ENCODE peak calls at places on chromosomes 12 and 14, in four cellular contexts. T, P, Q and A are unnamed samples. For H3K36me3, the result is how much of the 10 kb centered on the place peaks cover.

GRCh38 chr12:26919216-26919555 is 18.6 kb downstream of the INTS13 start:
- DNase-seq in T (no peak), P (no peak), Q (no peak), A (no peak)

GRCh38 chr12:50387972-50388478 is 8.4 kb downstream of the FAM186A start:
- DNase-seq in T (no peak), P (no peak), Q (no peak), A (peak)

GRCh38 chr12:19894803-19895202 is 455.5 kb downstream of the AEBP2 start:
- DNase-seq in T (no peak), P (no peak), Q (no peak), A (no peak)

GRCh38 chr14:54221971-54222370 is 174.8 kb upstream of the CDKN3 start:
- DNase-seq in T (no peak), P (no peak), Q (no peak), A (no peak)

GRCh38 chr12:63151898-63152700 is 1.1 kb upstream of the AVPR1A start:
- DNase-seq in T (no peak), P (no peak), Q (no peak), A (peak)

GRCh38 chr12:52182456-52182855 is 9.4 kb downstream of the KRT80 start:
- DNase-seq in T (no peak), P (no peak), Q (no peak), A (no peak)

GRCh38 chr12:31217356-31218130 is 108.4 kb downstream of the SINHCAF start:
- DNase-seq in T (no peak), P (no peak), Q (no peak), A (no peak)

GRCh38 chr12:59843260-59843843 is 247.5 kb downstream of the SLC16A7 start:
- DNase-seq in T (no peak), P (no peak), Q (no peak), A (peak)

GRCh38 chr14:34199585-34199984 is 248.7 kb upstream of the EGLN3 start:
- DNase-seq in T (no peak), P (no peak), Q (no peak), A (no peak)

GRCh38 chr12:62717636-62718035 is 217.3 kb downstream of the PPM1H start:
- DNase-seq in T (no peak), P (no peak), Q (no peak), A (no peak)

GRCh38 chr14:102471921-102472814 is 37.4 kb downstream of the ANKRD9 start:
- DNase-seq in T (no peak), P (no peak), Q (no peak), A (peak)

GRCh38 chr14:50044040-50044651 is 72.2 kb downstream of the VCPKMT start:
- DNase-seq in T (no peak), P (no peak), Q (no peak), A (peak)

GRCh38 chr12:28222959-28223662 is 32.9 kb downstream of the CCDC91 start:
- DNase-seq in T (no peak), P (no peak), Q (no peak), A (peak)

GRCh38 chr12:115378296-115378695 is 694.3 kb upstream of the TBX3 start:
- DNase-seq in T (no peak), P (no peak), Q (no peak), A (no peak)

GRCh38 chr12:112978163-112979081 is at the start of gene OAS2:
- DNase-seq in T (peak), P (no peak), Q (peak), A (peak)

GRCh38 chr12:123886931-123887582 is 85.6 kb downstream of the CCDC92 start:
- DNase-seq in T (no peak), P (no peak), Q (no peak), A (peak)

GRCh38 chr12:89461649-89462612 is 62.7 kb downstream of the GALNT4 start:
- DNase-seq in T (no peak), P (no peak), Q (no peak), A (peak)

GRCh38 chr14:51454351-51454750 is 197.4 kb upstream of the FRMD6 start:
- DNase-seq in T (no peak), P (no peak), Q (no peak), A (no peak)

GRCh38 chr14:67665886-67666285 is 8.5 kb downstream of the VTI1B start:
- DNase-seq in T (no peak), P (no peak), Q (no peak), A (no peak)

GRCh38 chr12:49294086-49294803 is 702 bp upstream of the PRPH start:
- DNase-seq in T (no peak), P (no peak), Q (no peak), A (no peak)

GRCh38 chr12:98013560-98013959 is 501.8 kb upstream of the TMPO start:
- DNase-seq in T (no peak), P (no peak), Q (no peak), A (no peak)

GRCh38 chr12:44674866-44675265 is 201.2 kb downstream of the NELL2 start:
- DNase-seq in T (no peak), P (no peak), Q (no peak), A (no peak)

GRCh38 chr14:34361504-34362011 is 100.5 kb downstream of the SPTSSA start:
- DNase-seq in T (no peak), P (no peak), Q (no peak), A (no peak)

GRCh38 chr12:111643428-111643826 is 42.3 kb downstream of the BRAP start:
- DNase-seq in T (peak), P (no peak), Q (no peak), A (peak)

GRCh38 chr12:6452908-6453630 is 1.2 kb downstream of the TAPBPL start:
- DNase-seq in T (peak), P (no peak), Q (peak), A (peak)

DNA sequence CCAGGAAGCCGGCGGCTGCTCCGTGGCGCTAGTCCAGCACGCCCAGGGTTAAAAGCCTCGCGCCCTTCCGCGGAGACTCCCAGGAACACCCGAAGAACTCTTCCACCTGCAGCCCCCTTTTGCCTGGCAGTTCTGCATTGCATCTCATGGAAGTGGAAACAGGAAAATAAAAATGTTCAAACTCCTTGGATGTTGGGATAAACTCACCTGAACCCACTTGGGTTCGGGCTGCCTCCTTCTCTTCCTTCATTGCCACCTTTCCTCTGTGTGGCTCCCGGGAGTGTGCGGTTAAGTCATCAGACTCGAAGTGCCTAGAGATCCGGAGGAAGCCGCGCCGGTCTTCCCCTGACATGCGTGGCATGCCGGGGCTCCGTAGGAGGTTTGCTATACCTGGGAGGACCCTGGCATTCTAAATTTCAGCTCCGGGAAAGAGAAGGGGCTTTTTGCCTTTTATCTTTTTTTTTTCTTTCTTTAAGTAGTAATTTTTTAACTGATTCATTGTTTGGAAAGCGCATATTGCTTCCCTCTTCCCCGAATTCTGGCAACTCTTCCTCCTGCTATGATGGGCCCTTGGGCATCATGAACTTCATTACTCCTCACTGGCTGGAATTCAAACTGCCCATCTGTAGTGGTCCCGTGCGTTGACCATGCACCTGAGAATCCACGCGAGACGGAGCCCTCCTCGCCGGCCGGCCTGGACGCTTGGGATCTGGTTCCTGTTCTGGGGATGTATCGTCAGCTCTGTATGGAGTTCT is 931.5 kb downstream of the DIO2 start:
- DNase-seq in T (peak), P (no peak), Q (no peak), A (peak)
- H3K27ac ChIP-seq in T (peak), P (no peak), Q (no peak), A (no peak)

GRCh38 chr14:22838631-22839041 is 2.3 kb downstream of the MMP14 start:
- DNase-seq in T (no peak), P (peak), Q (no peak), A (no peak)

GRCh38 chr14:22837750-22838538 is 1.6 kb downstream of the MMP14 start:
- DNase-seq in T (no peak), P (peak), Q (peak), A (peak)

GRCh38 chr14:22837059-22837749 is 819 bp downstream of the MMP14 start:
- DNase-seq in T (peak), P (peak), Q (no peak), A (peak)

GRCh38 chr14:22841311-22841710 is 4.9 kb downstream of the MMP14 start:
- DNase-seq in T (no peak), P (no peak), Q (no peak), A (no peak)

DNA sequence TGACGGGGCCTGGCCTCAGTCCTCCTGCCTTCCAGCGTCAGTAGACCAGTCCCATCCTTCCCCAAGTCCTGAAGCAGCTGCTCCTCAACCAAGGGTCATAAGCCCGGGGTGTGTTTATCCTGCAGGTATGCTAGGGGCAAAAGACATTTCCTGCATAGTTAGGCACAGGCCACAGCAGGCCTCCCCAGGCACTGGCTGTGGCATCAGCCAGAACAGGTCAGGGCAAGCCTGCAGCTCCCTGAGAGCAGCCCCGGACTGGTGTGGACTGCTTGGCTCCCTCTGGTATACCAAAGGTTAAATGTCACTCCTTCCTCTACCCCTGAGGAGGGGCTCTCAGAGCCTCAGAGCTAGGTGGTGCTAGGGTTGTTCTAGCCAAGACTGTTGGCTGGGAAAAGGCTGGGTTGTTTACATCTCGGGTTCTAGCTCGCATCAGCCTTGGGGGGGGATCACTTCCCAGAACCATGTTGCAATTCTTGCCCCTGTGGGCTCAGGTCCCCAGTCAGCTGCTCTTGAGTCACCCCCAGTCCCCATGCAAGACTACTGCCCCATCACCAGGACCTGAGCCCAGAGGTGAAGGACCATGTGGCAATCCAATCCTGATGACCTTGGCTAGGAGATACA is 2.9 kb downstream of the MMP14 start:
- DNase-seq in T (no peak), P (peak), Q (peak), A (no peak)
- H3K36me3 ChIP-seq in T (under half), P (under half), Q (under half), A (under half)

GRCh38 chr14:75013290-75013689 is 10.6 kb downstream of the EIF2B2 start:
- DNase-seq in T (no peak), P (no peak), Q (no peak), A (no peak)

GRCh38 chr14:75009176-75009575 is 6.5 kb downstream of the EIF2B2 start:
- DNase-seq in T (no peak), P (no peak), Q (no peak), A (no peak)

GRCh38 chr14:75015496-75015895 is 12.8 kb downstream of the EIF2B2 start:
- DNase-seq in T (no peak), P (no peak), Q (no peak), A (no peak)

GRCh38 chr14:75011356-75012097 is 8.8 kb downstream of the EIF2B2 start:
- DNase-seq in T (no peak), P (no peak), Q (no peak), A (no peak)

DNA sequence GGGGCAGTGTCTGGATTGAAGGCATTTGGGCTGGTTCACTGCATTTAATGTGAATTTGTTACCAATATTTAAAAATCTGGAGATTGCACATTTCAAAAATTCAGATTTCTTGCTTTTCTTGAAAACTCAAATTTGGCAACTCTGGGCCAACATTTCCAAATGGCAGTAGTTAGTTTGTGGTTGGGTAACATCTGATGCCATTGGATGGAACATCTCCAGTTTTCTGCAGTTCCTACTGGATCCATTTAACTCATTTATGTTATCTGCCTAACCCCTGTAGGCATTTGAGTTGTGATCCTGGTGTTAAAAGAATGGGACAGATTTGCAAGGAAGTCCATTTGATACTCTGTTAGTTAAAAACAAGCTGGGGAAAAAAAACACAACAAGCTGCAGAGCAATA is 7.8 kb downstream of the EIF2B2 start:
- DNase-seq in T (no peak), P (no peak), Q (no peak), A (no peak)
- H3K27ac ChIP-seq in T (no peak), P (no peak), Q (peak), A (no peak)

DNA sequence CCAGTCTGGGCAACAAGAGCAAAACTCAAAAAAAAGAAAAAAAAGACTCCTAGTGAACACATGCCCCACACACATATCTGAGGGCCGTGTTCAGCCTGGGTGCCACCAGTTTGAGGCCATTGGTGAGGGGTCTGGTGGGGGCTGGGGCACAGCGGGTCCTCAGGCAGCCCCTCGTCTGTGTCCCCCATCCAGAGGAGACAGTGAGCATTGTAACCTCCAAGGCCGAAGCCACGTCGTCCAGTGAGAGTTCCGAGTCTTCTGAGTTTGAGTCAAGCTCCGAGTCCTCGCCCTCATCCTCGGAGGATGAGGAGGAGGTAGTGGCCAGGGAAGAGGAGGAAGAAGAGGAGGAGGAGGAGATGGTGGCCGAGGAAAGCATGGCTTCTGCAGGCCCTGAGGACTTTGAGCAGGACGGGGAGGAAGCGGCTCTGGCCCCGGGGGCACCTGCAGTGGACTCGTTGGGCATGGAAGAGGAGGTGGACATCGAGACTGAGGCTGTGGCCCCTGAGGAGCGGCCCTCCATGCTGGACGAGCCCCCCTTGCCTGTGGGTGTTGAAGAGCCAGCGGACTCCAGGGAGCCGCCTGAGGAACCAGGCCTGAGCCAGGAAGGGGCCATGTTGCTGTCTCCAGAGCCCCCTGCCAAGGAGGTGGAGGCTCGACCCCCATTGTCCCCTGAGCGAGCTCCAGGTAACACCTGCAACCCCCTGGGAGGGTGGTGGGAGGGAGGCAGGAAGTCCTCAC is 15.6 kb downstream of the SETD1B start:
- DNase-seq in T (no peak), P (no peak), Q (no peak), A (no peak)
- H3K36me3 ChIP-seq in T (half or more), P (half or more), Q (under half), A (under half)

GRCh38 chr12:67917811-67918210 is 71.4 kb upstream of the IFNG-AS1 start:
- DNase-seq in T (no peak), P (no peak), Q (no peak), A (no peak)

GRCh38 chr12:67918441-67918840 is 70.8 kb upstream of the IFNG-AS1 start:
- DNase-seq in T (no peak), P (no peak), Q (no peak), A (no peak)

GRCh38 chr12:67916266-67916970 is 72.8 kb upstream of the IFNG-AS1 start:
- DNase-seq in T (no peak), P (no peak), Q (no peak), A (no peak)

GRCh38 chr12:67911789-67912188 is 77.5 kb upstream of the IFNG-AS1 start:
- DNase-seq in T (no peak), P (no peak), Q (no peak), A (no peak)

DNA sequence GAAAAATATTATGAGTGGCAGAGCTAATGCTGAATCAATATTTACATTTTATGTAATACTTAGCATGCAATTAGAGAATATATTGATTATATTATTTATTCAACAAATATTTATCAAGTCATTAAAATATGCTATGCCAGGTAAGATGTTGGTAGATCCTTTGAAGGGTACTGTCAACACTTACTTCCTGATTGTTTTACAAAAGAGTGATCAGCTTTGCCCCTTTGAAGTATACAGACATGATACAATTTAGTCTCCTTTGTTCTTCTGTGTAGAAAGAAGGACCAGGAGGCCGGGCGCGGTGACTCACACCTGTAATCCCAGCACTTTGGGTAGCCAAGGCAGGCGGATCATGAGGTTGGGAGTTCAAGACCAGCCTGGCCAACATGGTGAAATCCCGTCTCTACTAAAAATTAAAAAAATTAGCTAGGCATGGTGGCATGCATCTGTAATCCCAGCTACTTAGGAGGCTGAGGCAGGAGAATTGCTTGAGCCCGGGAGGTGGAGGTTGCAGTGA is 73.9 kb upstream of the IFNG-AS1 start:
- DNase-seq in T (peak), P (no peak), Q (no peak), A (peak)
- H3K27ac ChIP-seq in T (no peak), P (no peak), Q (no peak), A (no peak)

GRCh38 chr14:31964979-31965734 is 111.9 kb upstream of the ARHGAP5 start:
- DNase-seq in T (no peak), P (no peak), Q (no peak), A (no peak)
- H3K36me3 ChIP-seq in T (under half), P (under half), Q (under half), A (under half)

DNA sequence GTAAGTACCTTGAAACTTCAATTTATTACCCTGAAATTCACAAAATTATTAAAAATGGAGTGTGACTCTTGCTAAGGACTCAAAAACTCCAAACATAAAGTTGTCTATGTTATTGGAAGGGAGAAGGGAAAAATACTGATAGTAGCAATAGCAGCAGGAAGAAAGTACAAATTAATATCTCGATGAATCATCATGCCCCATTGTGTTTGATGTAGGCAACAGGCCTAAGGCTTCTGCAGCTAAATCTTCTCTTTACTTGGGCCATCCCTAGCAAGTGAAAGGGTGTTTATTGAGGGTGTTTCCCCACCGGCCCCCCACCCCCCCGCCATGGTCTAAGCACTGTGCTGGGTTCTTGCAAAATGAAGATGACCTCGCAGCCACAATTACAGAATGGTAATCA is 76.4 kb downstream of the SNAPC1 start:
- DNase-seq in T (no peak), P (no peak), Q (no peak), A (peak)
- H3K27ac ChIP-seq in T (no peak), P (no peak), Q (no peak), A (no peak)

GRCh38 chr12:120164293-120164692 is 30.2 kb downstream of the GCN1 start:
- DNase-seq in T (no peak), P (no peak), Q (peak), A (no peak)
- H3K36me3 ChIP-seq in T (half or more), P (half or more), Q (under half), A (under half)

DNA sequence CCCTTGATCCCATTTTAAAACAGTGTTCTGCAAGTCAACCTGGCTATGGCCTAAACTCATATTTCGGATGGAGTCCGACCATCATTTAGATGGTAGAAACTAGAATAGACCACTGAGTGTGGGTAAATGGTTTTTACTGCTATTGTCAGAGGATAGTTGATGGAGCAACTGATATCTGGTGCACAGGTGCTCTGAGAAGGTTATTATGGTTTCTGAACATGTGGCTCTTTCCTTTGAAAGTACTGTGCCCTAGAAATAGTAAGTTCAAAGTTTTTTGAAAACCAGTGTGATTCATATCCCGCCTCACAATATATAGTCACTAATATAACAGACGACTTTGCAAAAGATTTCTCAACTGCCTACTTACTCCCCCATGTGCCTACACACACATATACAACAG is 64.4 kb upstream of the BTG1 start:
- DNase-seq in T (no peak), P (no peak), Q (no peak), A (no peak)
- H3K27ac ChIP-seq in T (no peak), P (no peak), Q (no peak), A (no peak)